ENCODE peak calls at places on chromosome 9, in seven cellular contexts. Y is T-helper 17 cell; S is activated naive CD8-positive, alpha-beta T cell treated with anti-CD3 and anti-CD28 coated beads for 36 hours; B is NCI-H2171 treated with DMSO at 0.1 percent for 48 hours; W is HTR-8/SVneo; K is AG09319; O is T-helper 2 cell. G is an unnamed sample.

GRCh38 chr9:133074111-133074651 is 12.4 kb downstream of the CEL start:
- DNase-seq in Y (no peak), S (no peak), B (peak; percentile 29), W (no peak), K (peak; percentile 43), O (no peak), G (no peak)

GRCh38 chr9:135583686-135584011 is 22.1 kb downstream of the PAEP start:
- DNase-seq in Y (no peak), S (no peak), B (no peak), W (no peak), K (no peak), O (no peak), G (no peak)

GRCh38 chr9:93129286-93129685 is 4.8 kb downstream of the NINJ1 start:
- DNase-seq in Y (no peak), S (no peak), B (no peak), W (no peak), K (no peak), O (no peak), G (no peak)

GRCh38 chr9:97559111-97559514 is 57.6 kb downstream of the TMOD1 start:
- DNase-seq in Y (no peak), S (no peak), B (no peak), W (no peak), K (no peak), O (no peak), G (no peak)

GRCh38 chr9:134061688-134062371 is 6.0 kb downstream of the BRD3 start:
- DNase-seq in Y (no peak), S (no peak), B (no peak), W (no peak), K (no peak), O (no peak), G (no peak)

GRCh38 chr9:17075758-17076485 is 58.9 kb upstream of the CNTLN start:
- DNase-seq in Y (no peak), S (no peak), B (no peak), W (no peak), K (no peak), O (no peak), G (no peak)

GRCh38 chr9:76603448-76603895 is 144.5 kb downstream of the GCNT1 start:
- DNase-seq in Y (no peak), S (no peak), B (no peak), W (no peak), K (no peak), O (no peak), G (no peak)

GRCh38 chr9:734831-735511 is 106.5 kb upstream of the DMRT1 start:
- DNase-seq in Y (no peak), S (no peak), B (no peak), W (peak; percentile 7), K (peak; percentile 87), O (no peak), G (peak; percentile 96)

GRCh38 chr9:22147818-22148573 is 138.9 kb upstream of the CDKN2B start:
- DNase-seq in Y (no peak), S (peak; percentile 22), B (no peak), W (no peak), K (no peak), O (peak; percentile 24), G (peak; percentile 98)

GRCh38 chr9:80867731-80868130 is 821.6 kb downstream of the TLE1 start:
- DNase-seq in Y (no peak), S (no peak), B (no peak), W (no peak), K (no peak), O (no peak), G (no peak)

GRCh38 chr9:94685359-94685758 is 41.1 kb upstream of the AOPEP start:
- DNase-seq in Y (no peak), S (no peak), B (no peak), W (no peak), K (no peak), O (no peak), G (no peak)

GRCh38 chr9:127057970-127058644 is 64.3 kb downstream of the ANGPTL2 start:
- DNase-seq in Y (no peak), S (no peak), B (peak; percentile 93), W (no peak), K (no peak), O (no peak), G (no peak)

GRCh38 chr9:27485158-27485557 is 38.9 kb upstream of the IFNK start:
- DNase-seq in Y (no peak), S (no peak), B (no peak), W (no peak), K (no peak), O (no peak), G (no peak)

GRCh38 chr9:73609381-73609780 is 457.7 kb downstream of the ANXA1 start:
- DNase-seq in Y (no peak), S (no peak), B (no peak), W (no peak), K (no peak), O (no peak), G (no peak)

GRCh38 chr9:114287763-114288232 is 35.1 kb upstream of the ORM1 start:
- DNase-seq in Y (no peak), S (no peak), B (no peak), W (no peak), K (no peak), O (no peak), G (no peak)

GRCh38 chr9:94135222-94135621 is 51.0 kb downstream of the PTPDC1 start:
- DNase-seq in Y (no peak), S (no peak), B (no peak), W (no peak), K (peak; percentile 34), O (no peak), G (peak; percentile 88)

GRCh38 chr9:128703616-128704355 is 1.5 kb downstream of the PKN3 start:
- DNase-seq in Y (no peak), S (no peak), B (no peak), W (no peak), K (no peak), O (no peak), G (no peak)

GRCh38 chr9:7376838-7377237 is 422.7 kb downstream of the DMAC1 start:
- DNase-seq in Y (no peak), S (no peak), B (no peak), W (no peak), K (no peak), O (no peak), G (no peak)

GRCh38 chr9:93261735-93262523 is 78.0 kb downstream of the WNK2 start:
- DNase-seq in Y (no peak), S (no peak), B (no peak), W (no peak), K (no peak), O (no peak), G (no peak)

GRCh38 chr9:107815782-107816181 is 326.2 kb upstream of the KLF4 start:
- DNase-seq in Y (no peak), S (no peak), B (no peak), W (no peak), K (no peak), O (no peak), G (no peak)

GRCh38 chr9:104091708-104092107 is 2.4 kb upstream of the SMC2 start:
- DNase-seq in Y (no peak), S (no peak), B (no peak), W (no peak), K (no peak), O (no peak), G (peak; percentile 67)

GRCh38 chr9:131641618-131642495 is 96.5 kb downstream of the PRRT1B start:
- DNase-seq in Y (no peak), S (no peak), B (no peak), W (no peak), K (no peak), O (no peak), G (peak; percentile 38)

GRCh38 chr9:97982191-97982718 is 886 bp upstream of the ANP32B start:
- DNase-seq in Y (no peak), S (no peak), B (peak; percentile 43), W (no peak), K (no peak), O (peak; percentile 0), G (no peak)

GRCh38 chr9:2755285-2755684 is 38.0 kb downstream of the KCNV2 start:
- DNase-seq in Y (no peak), S (no peak), B (peak; percentile 78), W (no peak), K (no peak), O (no peak), G (no peak)

GRCh38 chr9:68780735-68781134 is 75.7 kb downstream of the PIP5K1B start:
- DNase-seq in Y (no peak), S (peak; percentile 6), B (no peak), W (no peak), K (no peak), O (no peak), G (no peak)

GRCh38 chr9:123832176-123832575 is 97.8 kb downstream of the DENND1A start:
- DNase-seq in Y (no peak), S (no peak), B (no peak), W (no peak), K (no peak), O (no peak), G (no peak)

GRCh38 chr9:107698779-107699564 is 209.4 kb upstream of the KLF4 start:
- DNase-seq in Y (no peak), S (no peak), B (no peak), W (no peak), K (no peak), O (no peak), G (no peak)

GRCh38 chr9:115391166-115391825 is 273.3 kb upstream of the TNC start:
- DNase-seq in Y (no peak), S (no peak), B (peak; percentile 82), W (no peak), K (no peak), O (no peak), G (no peak)

GRCh38 chr9:87336407-87336806 is 161.3 kb upstream of the DAPK1 start:
- DNase-seq in Y (no peak), S (no peak), B (peak; percentile 23), W (no peak), K (no peak), O (no peak), G (no peak)

GRCh38 chr9:124950050-124950718 is 9.3 kb upstream of the GOLGA1 start:
- DNase-seq in Y (no peak), S (no peak), B (no peak), W (no peak), K (no peak), O (no peak), G (no peak)

GRCh38 chr9:17531642-17532254 is 47.1 kb upstream of the SH3GL2 start:
- DNase-seq in Y (no peak), S (peak; percentile 2), B (peak; percentile 37), W (peak; percentile 7), K (peak; percentile 8), O (no peak), G (peak; percentile 74)

GRCh38 chr9:106403081-106403480 is 459.9 kb upstream of the ZNF462 start:
- DNase-seq in Y (no peak), S (no peak), B (no peak), W (no peak), K (no peak), O (no peak), G (peak; percentile 25)

GRCh38 chr9:88400021-88400420 is 11.8 kb downstream of the SPIN1 start:
- DNase-seq in Y (no peak), S (no peak), B (no peak), W (peak; percentile 44), K (no peak), O (no peak), G (peak; percentile 72)

GRCh38 chr9:123400926-123401503 is 45.0 kb downstream of the CRB2 start:
- DNase-seq in Y (no peak), S (no peak), B (peak; percentile 92), W (no peak), K (no peak), O (no peak), G (no peak)

GRCh38 chr9:37538099-37538498 is 38.1 kb downstream of the FBXO10 start:
- DNase-seq in Y (no peak), S (no peak), B (no peak), W (no peak), K (no peak), O (no peak), G (no peak)

GRCh38 chr9:95104088-95104960 is 213.2 kb downstream of the FANCC start:
- DNase-seq in Y (no peak), S (no peak), B (peak; percentile 46), W (no peak), K (no peak), O (no peak), G (no peak)

GRCh38 chr9:129069128-129069824 is 11.6 kb upstream of the DOLPP1 start:
- DNase-seq in Y (peak; percentile 41), S (peak; percentile 81), B (no peak), W (no peak), K (no peak), O (peak; percentile 67), G (no peak)

GRCh38 chr9:127066775-127067111 is 55.7 kb downstream of the ANGPTL2 start:
- DNase-seq in Y (no peak), S (no peak), B (no peak), W (no peak), K (no peak), O (no peak), G (peak; percentile 42)